ENCODE peak calls at places on chromosomes 5 and 9, in ten cellular contexts. B is lower lobe of right lung, H is PC-9, Q is ascending aorta, Y is psoas muscle, R is IMR-90, T is body of pancreas, P is prostate gland, L is sigmoid colon, E is left ventricle myocardium inferior. V is an unnamed sample.

GRCh38 chr5:53946405-53947100 is 363.8 kb downstream of the ARL15 start:
- DNase-seq in B (no peak), P (no peak), Y (no peak), H (no peak), R (no peak), E (no peak), Q (no peak), L (no peak), T (no peak), V (no peak)

GRCh38 chr9:101432171-101432570 is 3.4 kb downstream of the ALDOB start:
- DNase-seq in L (no peak), H (no peak), B (no peak), T (no peak), E (no peak), R (no peak), Y (no peak), Q (no peak), P (no peak), V (no peak)

GRCh38 chr9:126902160-126902559 is 12.4 kb upstream of the RALGPS1 start:
- DNase-seq in H (no peak), L (no peak), T (peak), E (no peak), R (no peak), Y (no peak), Q (no peak), P (no peak), B (no peak), V (no peak)

GRCh38 chr5:124735169-124735858 is 11.1 kb downstream of the ZNF608 start:
- DNase-seq in H (no peak), T (peak), B (no peak), Y (peak), Q (no peak), E (no peak), R (no peak), P (no peak), L (no peak), V (no peak)

GRCh38 chr5:92364986-92365550 is 982.0 kb upstream of the ARRDC3 start:
- DNase-seq in P (no peak), B (no peak), L (no peak), Y (no peak), E (no peak), T (no peak), Q (no peak), R (peak), H (no peak), V (no peak)

GRCh38 chr5:17257705-17258273 is 40.4 kb downstream of the BASP1 start:
- DNase-seq in B (no peak), Q (no peak), L (no peak), E (no peak), T (no peak), P (peak), Y (no peak), R (peak), H (no peak), V (no peak)

GRCh38 chr5:143738415-143739401 is 73.3 kb upstream of the HMHB1 start:
- DNase-seq in Q (no peak), B (no peak), P (no peak), L (no peak), T (no peak), H (no peak), Y (no peak), R (peak), E (no peak), V (no peak)

GRCh38 chr5:162603399-162603798 is 535.8 kb downstream of the GABRG2 start:
- DNase-seq in L (no peak), H (no peak), P (no peak), E (no peak), T (no peak), Q (no peak), Y (no peak), B (no peak), R (no peak), V (no peak)

GRCh38 chr9:16515879-16516289 is 354.6 kb downstream of the BNC2 start:
- DNase-seq in Q (no peak), P (no peak), L (no peak), B (no peak), H (no peak), Y (no peak), E (no peak), R (peak), T (no peak), V (no peak)

GRCh38 chr9:114938687-114939575 is 8.5 kb upstream of the TNFSF8 start:
- DNase-seq in B (no peak), Q (no peak), T (no peak), H (no peak), R (no peak), P (no peak), Y (no peak), L (no peak), E (no peak), V (peak)

GRCh38 chr5:145689235-145689634 is 145.9 kb downstream of the PRELID2 start:
- DNase-seq in R (no peak), L (no peak), Y (no peak), Q (no peak), H (no peak), P (no peak), E (no peak), T (no peak), B (no peak), V (no peak)

GRCh38 chr5:129852747-129853352 is 51.4 kb upstream of the CHSY3 start:
- DNase-seq in Q (peak), Y (peak), P (peak), L (peak), T (peak), R (peak), B (peak), H (peak), E (peak), V (peak)

GRCh38 chr9:127177682-127178265 is 55.3 kb upstream of the ANGPTL2 start:
- DNase-seq in T (peak), P (no peak), Y (peak), H (no peak), E (no peak), B (no peak), Q (no peak), R (no peak), L (peak), V (no peak)

GRCh38 chr5:155008669-155009068 is 4.9 kb upstream of the KIF4B start:
- DNase-seq in H (no peak), Y (no peak), R (no peak), E (no peak), Q (no peak), P (no peak), B (no peak), L (no peak), T (no peak), V (no peak)

GRCh38 chr5:148186248-148187003 is 16.4 kb upstream of the SPINK6 start:
- DNase-seq in Q (no peak), R (peak), Y (no peak), B (no peak), T (no peak), H (no peak), P (no peak), L (no peak), E (no peak), V (no peak)

GRCh38 chr5:180523629-180524466 is 29.7 kb downstream of the CNOT6 start:
- DNase-seq in H (no peak), R (peak), Y (no peak), B (no peak), P (no peak), Q (no peak), L (no peak), T (no peak), E (no peak), V (no peak)

GRCh38 chr9:23041466-23041865 is 594.8 kb downstream of the DMRTA1 start:
- DNase-seq in B (no peak), T (no peak), R (no peak), L (no peak), Q (no peak), E (no peak), Y (no peak), H (no peak), P (no peak), V (no peak)

GRCh38 chr5:150057052-150057451 is 29.3 kb downstream of the CSF1R start:
- DNase-seq in R (no peak), T (no peak), B (no peak), Q (no peak), Y (peak), H (no peak), E (no peak), L (no peak), P (no peak), V (no peak)

GRCh38 chr9:131584858-131585257 is 39.5 kb downstream of the PRRT1B start:
- DNase-seq in Q (no peak), P (no peak), L (no peak), R (no peak), E (no peak), B (no peak), H (no peak), T (no peak), Y (peak), V (no peak)

GRCh38 chr9:94865599-94866456 is 139.3 kb downstream of the AOPEP start:
- DNase-seq in L (peak), Q (no peak), B (no peak), P (no peak), E (peak), R (peak), H (no peak), T (no peak), Y (peak), V (no peak)

DNA sequence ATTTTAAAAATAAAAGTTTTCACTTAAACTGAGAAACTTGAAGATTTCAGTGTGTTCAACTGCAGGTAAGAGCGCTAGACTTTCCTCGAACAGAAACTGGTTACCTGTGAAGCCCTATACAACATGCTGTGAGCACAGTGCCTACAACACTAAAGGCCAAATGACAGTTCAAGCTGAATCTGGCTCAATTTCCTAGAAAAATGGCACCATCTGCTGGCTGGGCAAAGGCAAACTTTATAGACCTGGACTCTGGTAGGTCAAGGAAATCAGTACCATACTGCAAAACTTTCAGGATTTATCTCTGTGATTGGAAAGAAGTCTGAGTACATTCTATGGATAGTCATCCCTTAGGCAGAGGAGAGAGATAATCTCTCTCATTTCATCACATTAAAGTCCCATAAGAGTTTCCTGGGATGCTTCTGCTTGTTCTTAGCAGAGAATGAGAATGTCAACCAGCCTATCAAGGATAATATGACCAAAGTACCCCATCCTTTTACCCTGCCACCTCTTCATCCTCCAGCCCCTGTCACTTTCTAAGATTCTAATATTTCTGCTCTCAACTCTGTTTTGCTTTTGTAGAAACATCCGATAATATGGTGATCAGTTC is 31.8 kb upstream of the FOXB2 start:
- DNase-seq in R (peak), E (no peak), H (peak), Q (no peak), P (no peak), L (no peak), B (no peak), Y (no peak), T (peak), V (no peak)
- TF ChIP-seq CTCF in R (peak), E (peak), H (peak), Q (peak), P (no peak), L (peak), B (peak), Y (peak), T (peak), V (peak)

GRCh38 chr9:133558191-133559126 is 24.0 kb downstream of the ADAMTSL2 start:
- DNase-seq in H (no peak), E (peak), Q (no peak), L (no peak), Y (no peak), R (peak), T (no peak), P (no peak), B (no peak), V (no peak)

GRCh38 chr9:133557581-133557980 is 23.1 kb downstream of the ADAMTSL2 start:
- DNase-seq in P (no peak), B (no peak), H (no peak), E (no peak), T (no peak), Q (no peak), R (no peak), Y (no peak), L (no peak), V (no peak)

GRCh38 chr9:133554729-133555128 is 20.2 kb downstream of the ADAMTSL2 start:
- DNase-seq in Q (no peak), R (no peak), B (no peak), P (no peak), L (no peak), H (no peak), T (no peak), Y (no peak), E (no peak), V (no peak)

GRCh38 chr9:133553978-133554713 is 19.6 kb downstream of the ADAMTSL2 start:
- DNase-seq in Q (no peak), L (no peak), R (no peak), B (no peak), Y (no peak), H (no peak), T (no peak), P (no peak), E (no peak), V (no peak)

DNA sequence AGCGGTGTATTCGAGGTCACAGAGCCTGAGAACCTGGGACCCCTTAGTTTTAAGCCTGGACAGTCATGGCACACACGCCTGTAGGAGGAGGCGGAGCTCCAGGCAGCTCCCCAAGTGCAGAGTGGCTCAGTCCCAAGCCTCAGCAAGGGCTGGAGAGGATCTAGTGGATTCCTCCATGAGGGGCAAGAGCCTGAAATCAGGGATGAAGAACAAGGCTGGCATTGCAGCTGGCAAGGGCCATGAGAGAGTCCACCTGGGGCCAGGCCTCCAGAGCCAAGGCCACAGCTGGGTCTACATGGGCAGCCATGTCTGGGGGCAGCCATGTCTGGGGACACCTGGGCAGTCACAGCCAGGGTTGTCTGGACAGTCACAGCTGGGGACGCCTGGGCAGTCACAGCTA is 21.9 kb downstream of the ADAMTSL2 start:
- DNase-seq in Y (no peak), L (no peak), P (no peak), T (no peak), B (no peak), R (no peak), H (no peak), Q (no peak), E (no peak), V (no peak)
- H3K27ac ChIP-seq in Y (no peak), L (no peak), P (no peak), T (no peak), B (no peak), R (no peak), H (no peak), Q (no peak), E (no peak), V (no peak)

GRCh38 chr5:5699062-5699461 is 276.6 kb downstream of the ICE1 start:
- DNase-seq in Y (no peak), R (no peak), P (no peak), L (no peak), H (no peak), Q (no peak), T (no peak), E (no peak), B (no peak), V (no peak)
- TF ChIP-seq CTCF in Y (no peak), R (no peak), P (no peak), L (no peak), H (peak), Q (no peak), T (no peak), E (no peak), B (no peak), V (no peak)

DNA sequence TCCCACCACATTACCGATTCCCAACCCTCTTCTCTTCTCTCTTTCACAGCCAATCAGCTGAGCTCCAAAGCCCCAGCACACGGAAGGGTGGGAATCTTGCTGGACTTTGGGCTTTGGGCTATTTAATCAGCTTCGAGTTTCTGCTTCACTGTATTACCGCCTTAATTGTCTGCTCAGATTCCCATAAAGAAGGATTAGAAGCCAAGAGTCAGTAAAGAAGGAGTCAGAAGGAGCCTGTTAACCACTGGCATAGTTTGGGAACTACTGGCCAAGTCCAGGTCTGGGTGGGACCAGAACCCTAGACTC is 4.4 kb downstream of the SPRY4 start:
- DNase-seq in T (no peak), H (no peak), R (no peak), E (no peak), B (no peak), L (no peak), Y (no peak), Q (no peak), P (no peak), V (no peak)
- H3K27ac ChIP-seq in T (no peak), H (peak), R (peak), E (peak), B (peak), L (peak), Y (peak), Q (peak), P (peak), V (peak)

GRCh38 chr5:167263185-167263584 is 1028.3 kb upstream of the WWC1 start:
- DNase-seq in Y (no peak), Q (no peak), P (no peak), E (no peak), R (no peak), H (no peak), T (no peak), B (no peak), L (no peak), V (no peak)

GRCh38 chr5:167255931-167256330 is 1035.5 kb upstream of the WWC1 start:
- DNase-seq in H (no peak), Y (no peak), B (no peak), E (no peak), P (no peak), R (no peak), Q (no peak), T (no peak), L (no peak), V (no peak)

GRCh38 chr5:167261309-167262100 is 1029.9 kb upstream of the WWC1 start:
- DNase-seq in R (no peak), P (no peak), T (no peak), B (no peak), L (no peak), E (no peak), Q (no peak), Y (no peak), H (no peak), V (no peak)
- TF ChIP-seq CTCF in R (no peak), P (no peak), T (no peak), B (no peak), L (no peak), E (no peak), Q (no peak), Y (no peak), H (peak), V (no peak)

GRCh38 chr5:5437227-5438172 is 15.0 kb downstream of the ICE1 start:
- DNase-seq in E (no peak), L (no peak), Q (no peak), Y (no peak), P (no peak), T (no peak), B (no peak), R (no peak), H (no peak), V (no peak)
- H3K27ac ChIP-seq in E (no peak), L (no peak), Q (no peak), Y (no peak), P (no peak), T (no peak), B (no peak), R (no peak), H (no peak), V (no peak)

GRCh38 chr9:87084407-87084806 is 137.1 kb upstream of the GAS1 start:
- DNase-seq in R (no peak), T (no peak), E (no peak), L (no peak), Q (no peak), P (no peak), Y (no peak), H (no peak), B (no peak), V (no peak)

GRCh38 chr9:87081523-87081922 is 134.2 kb upstream of the GAS1 start:
- DNase-seq in Q (no peak), L (no peak), P (no peak), B (no peak), E (no peak), Y (no peak), R (no peak), H (no peak), T (no peak), V (no peak)

GRCh38 chr9:87083986-87084385 is 136.7 kb upstream of the GAS1 start:
- DNase-seq in R (no peak), T (no peak), P (no peak), H (no peak), B (no peak), Y (no peak), L (no peak), Q (no peak), E (no peak), V (no peak)

GRCh38 chr9:87077986-87078385 is 130.7 kb upstream of the GAS1 start:
- DNase-seq in B (no peak), T (no peak), R (no peak), L (no peak), P (no peak), E (no peak), Y (no peak), Q (no peak), H (no peak), V (no peak)

DNA sequence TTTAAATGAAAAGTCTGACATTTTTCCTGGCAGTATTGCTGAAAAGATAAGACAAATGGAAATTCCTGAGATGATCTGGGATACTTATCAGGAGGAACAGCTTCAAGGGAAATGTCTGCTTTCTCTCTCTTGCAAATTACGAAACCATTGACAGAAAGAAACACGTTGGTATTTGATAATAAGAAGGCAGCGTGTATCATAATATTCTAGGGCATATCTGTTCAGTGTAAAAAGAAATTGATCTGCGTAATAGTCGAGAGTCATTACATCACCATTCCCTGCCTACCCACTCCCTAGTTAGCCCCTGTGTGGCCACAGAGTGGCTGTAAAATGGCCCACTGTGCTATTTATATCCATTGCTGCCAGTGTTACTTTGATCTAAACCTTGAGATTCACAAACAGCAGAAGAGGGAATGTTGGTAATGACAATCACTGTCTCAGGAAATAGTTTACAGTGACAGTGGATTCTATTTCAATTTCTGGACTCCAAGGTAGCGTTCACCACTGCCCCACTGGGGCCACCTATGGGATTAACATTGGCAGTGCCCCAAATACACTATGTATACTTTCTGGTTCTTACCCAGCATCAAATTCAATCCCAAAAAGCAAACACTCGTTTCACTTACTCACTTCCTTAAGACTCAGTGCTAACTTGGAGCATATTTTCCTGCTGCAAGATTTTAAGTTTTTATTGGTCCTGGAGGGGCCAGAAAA is 133.4 kb upstream of the GAS1 start:
- DNase-seq in Y (no peak), Q (no peak), T (no peak), B (no peak), H (no peak), L (no peak), P (no peak), R (no peak), E (no peak), V (no peak)
- TF ChIP-seq CTCF in Y (peak), Q (no peak), T (peak), B (no peak), H (peak), L (no peak), P (no peak), R (peak), E (peak), V (peak)

DNA sequence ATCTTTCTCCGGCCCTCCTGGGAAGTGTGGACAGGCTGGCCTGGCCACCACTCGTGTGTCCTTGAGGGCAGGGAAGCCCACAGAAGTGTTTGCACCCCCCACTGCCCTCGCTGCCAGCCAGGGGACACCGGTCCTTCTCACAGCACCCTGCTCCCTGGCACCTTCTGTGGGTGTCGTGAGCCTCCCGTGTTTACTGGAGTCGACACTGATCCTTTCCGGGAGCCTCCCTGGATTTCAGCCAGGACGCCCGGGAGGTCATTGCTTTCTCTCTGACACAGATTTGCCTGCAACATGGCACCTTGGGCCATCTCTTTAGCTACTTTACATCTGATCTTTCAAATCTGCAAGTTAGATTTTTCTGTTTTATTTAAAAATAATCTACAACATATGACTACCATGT is 120.4 kb upstream of the CACNA1B start:
- DNase-seq in L (no peak), R (no peak), E (peak), T (peak), H (no peak), P (peak), Y (peak), Q (no peak), B (no peak), V (peak)
- H3K27ac ChIP-seq in L (no peak), R (peak), E (peak), T (no peak), H (no peak), P (no peak), Y (peak), Q (no peak), B (no peak), V (peak)

GRCh38 chr9:133842174-133842573 is 104.0 kb upstream of the SARDH start:
- DNase-seq in H (no peak), E (no peak), B (no peak), L (no peak), P (no peak), Y (no peak), T (no peak), Q (no peak), R (no peak), V (no peak)
- TF ChIP-seq CTCF in H (no peak), E (no peak), B (no peak), L (no peak), P (no peak), Y (no peak), T (no peak), Q (no peak), R (no peak), V (no peak)

GRCh38 chr5:10762776-10763500 is 1.9 kb upstream of the DAP start:
- DNase-seq in T (peak), R (peak), L (no peak), B (no peak), E (no peak), P (peak), Y (no peak), Q (no peak), H (no peak), V (no peak)
- H3K27ac ChIP-seq in T (peak), R (peak), L (peak), B (peak), E (peak), P (peak), Y (no peak), Q (peak), H (no peak), V (no peak)

V was measured in gastrocnemius medialis.